ENCODE peak calls at places on chromosome 19, in seven cellular contexts. One of them, this sample, is unnamed.

GRCh38 chr19:55660991-55661390 is 6.2 kb downstream of the U2AF2 start:
- DNase-seq in stimulated activated CD8-positive, alpha-beta memory T cell treated with anti-CD3 and anti-CD28 coated beads, Interleukin-4, amount 100 ng/mL, for 24 hours: no peak
- DNase-seq in HEK293T: no peak
- DNase-seq in activated gamma-delta T cell treated with anti-CD3 and anti-CD28 coated beads, Interleukin-2, amount 50 U/mL, for 16 hours: no peak
- DNase-seq in foreskin melanocyte: no peak
- DNase-seq in stimulated activated CD4-positive, alpha-beta T cell treated with anti-CD3 and anti-CD28 coated beads, Interleukin-1b, Interleukin-23, amount 100 ng/mL, for 1 hour: no peak
- DNase-seq in GM13977: no peak
- DNase-seq in this sample: no peak

GRCh38 chr19:17716309-17716929 is 2.9 kb upstream of the MAP1S start:
- DNase-seq in activated gamma-delta T cell treated with anti-CD3 and anti-CD28 coated beads, Interleukin-2, amount 50 U/mL, for 16 hours: no peak
- DNase-seq in HEK293T: no peak
- DNase-seq in stimulated activated CD8-positive, alpha-beta memory T cell treated with anti-CD3 and anti-CD28 coated beads, Interleukin-4, amount 100 ng/mL, for 24 hours: no peak
- DNase-seq in stimulated activated CD4-positive, alpha-beta T cell treated with anti-CD3 and anti-CD28 coated beads, Interleukin-1b, Interleukin-23, amount 100 ng/mL, for 1 hour: no peak
- DNase-seq in GM13977: no peak
- DNase-seq in foreskin melanocyte: no peak
- DNase-seq in this sample: no peak

GRCh38 chr19:18270304-18270703 is 3.9 kb downstream of the IQCN start:
- DNase-seq in stimulated activated CD4-positive, alpha-beta T cell treated with anti-CD3 and anti-CD28 coated beads, Interleukin-1b, Interleukin-23, amount 100 ng/mL, for 1 hour: no peak
- DNase-seq in stimulated activated CD8-positive, alpha-beta memory T cell treated with anti-CD3 and anti-CD28 coated beads, Interleukin-4, amount 100 ng/mL, for 24 hours: no peak
- DNase-seq in foreskin melanocyte: no peak
- DNase-seq in activated gamma-delta T cell treated with anti-CD3 and anti-CD28 coated beads, Interleukin-2, amount 50 U/mL, for 16 hours: no peak
- DNase-seq in GM13977: no peak
- DNase-seq in HEK293T: no peak
- DNase-seq in this sample: no peak

GRCh38 chr19:54906819-54907218 is 871 bp downstream of the NCR1 start:
- DNase-seq in stimulated activated CD4-positive, alpha-beta T cell treated with anti-CD3 and anti-CD28 coated beads, Interleukin-1b, Interleukin-23, amount 100 ng/mL, for 1 hour: no peak
- DNase-seq in stimulated activated CD8-positive, alpha-beta memory T cell treated with anti-CD3 and anti-CD28 coated beads, Interleukin-4, amount 100 ng/mL, for 24 hours: no peak
- DNase-seq in HEK293T: no peak
- DNase-seq in activated gamma-delta T cell treated with anti-CD3 and anti-CD28 coated beads, Interleukin-2, amount 50 U/mL, for 16 hours: no peak
- DNase-seq in GM13977: no peak
- DNase-seq in foreskin melanocyte: no peak
- DNase-seq in this sample: no peak

GRCh38 chr19:35118268-35119026 is 2.8 kb downstream of the FXYD3 start:
- DNase-seq in HEK293T: no peak
- DNase-seq in GM13977: no peak
- DNase-seq in activated gamma-delta T cell treated with anti-CD3 and anti-CD28 coated beads, Interleukin-2, amount 50 U/mL, for 16 hours: no peak
- DNase-seq in foreskin melanocyte: no peak
- DNase-seq in stimulated activated CD8-positive, alpha-beta memory T cell treated with anti-CD3 and anti-CD28 coated beads, Interleukin-4, amount 100 ng/mL, for 24 hours: no peak
- DNase-seq in stimulated activated CD4-positive, alpha-beta T cell treated with anti-CD3 and anti-CD28 coated beads, Interleukin-1b, Interleukin-23, amount 100 ng/mL, for 1 hour: no peak
- DNase-seq in this sample: no peak

GRCh38 chr19:1513492-1514294 is 874 bp upstream of the ADAMTSL5 start:
- DNase-seq in foreskin melanocyte: peak; percentile 39
- DNase-seq in HEK293T: peak; percentile 83
- DNase-seq in GM13977: peak; percentile 79
- DNase-seq in stimulated activated CD4-positive, alpha-beta T cell treated with anti-CD3 and anti-CD28 coated beads, Interleukin-1b, Interleukin-23, amount 100 ng/mL, for 1 hour: peak; percentile 50
- DNase-seq in activated gamma-delta T cell treated with anti-CD3 and anti-CD28 coated beads, Interleukin-2, amount 50 U/mL, for 16 hours: peak; percentile 47
- DNase-seq in stimulated activated CD8-positive, alpha-beta memory T cell treated with anti-CD3 and anti-CD28 coated beads, Interleukin-4, amount 100 ng/mL, for 24 hours: peak; percentile 41
- DNase-seq in this sample: peak; percentile 42

GRCh38 chr19:5339950-5340636 is 519 bp downstream of the PTPRS start:
- DNase-seq in stimulated activated CD8-positive, alpha-beta memory T cell treated with anti-CD3 and anti-CD28 coated beads, Interleukin-4, amount 100 ng/mL, for 24 hours: no peak
- DNase-seq in stimulated activated CD4-positive, alpha-beta T cell treated with anti-CD3 and anti-CD28 coated beads, Interleukin-1b, Interleukin-23, amount 100 ng/mL, for 1 hour: no peak
- DNase-seq in activated gamma-delta T cell treated with anti-CD3 and anti-CD28 coated beads, Interleukin-2, amount 50 U/mL, for 16 hours: no peak
- DNase-seq in GM13977: peak; percentile 73
- DNase-seq in foreskin melanocyte: no peak
- DNase-seq in HEK293T: peak; percentile 61
- DNase-seq in this sample: peak; percentile 20

GRCh38 chr19:9885077-9885552 is 50.0 kb downstream of the PIN1 start:
- DNase-seq in activated gamma-delta T cell treated with anti-CD3 and anti-CD28 coated beads, Interleukin-2, amount 50 U/mL, for 16 hours: no peak
- DNase-seq in HEK293T: peak; percentile 45
- DNase-seq in stimulated activated CD8-positive, alpha-beta memory T cell treated with anti-CD3 and anti-CD28 coated beads, Interleukin-4, amount 100 ng/mL, for 24 hours: no peak
- DNase-seq in stimulated activated CD4-positive, alpha-beta T cell treated with anti-CD3 and anti-CD28 coated beads, Interleukin-1b, Interleukin-23, amount 100 ng/mL, for 1 hour: no peak
- DNase-seq in GM13977: no peak
- DNase-seq in foreskin melanocyte: no peak
- DNase-seq in this sample: peak; percentile 22

GRCh38 chr19:42242071-42242511 is 311 bp downstream of the GSK3A start:
- DNase-seq in GM13977: no peak
- DNase-seq in activated gamma-delta T cell treated with anti-CD3 and anti-CD28 coated beads, Interleukin-2, amount 50 U/mL, for 16 hours: no peak
- DNase-seq in stimulated activated CD8-positive, alpha-beta memory T cell treated with anti-CD3 and anti-CD28 coated beads, Interleukin-4, amount 100 ng/mL, for 24 hours: no peak
- DNase-seq in HEK293T: no peak
- DNase-seq in foreskin melanocyte: no peak
- DNase-seq in stimulated activated CD4-positive, alpha-beta T cell treated with anti-CD3 and anti-CD28 coated beads, Interleukin-1b, Interleukin-23, amount 100 ng/mL, for 1 hour: no peak
- DNase-seq in this sample: no peak

GRCh38 chr19:41376998-41377365 is 649 bp downstream of the TMEM91 start:
- DNase-seq in HEK293T: no peak
- DNase-seq in foreskin melanocyte: no peak
- DNase-seq in stimulated activated CD8-positive, alpha-beta memory T cell treated with anti-CD3 and anti-CD28 coated beads, Interleukin-4, amount 100 ng/mL, for 24 hours: no peak
- DNase-seq in activated gamma-delta T cell treated with anti-CD3 and anti-CD28 coated beads, Interleukin-2, amount 50 U/mL, for 16 hours: no peak
- DNase-seq in GM13977: no peak
- DNase-seq in stimulated activated CD4-positive, alpha-beta T cell treated with anti-CD3 and anti-CD28 coated beads, Interleukin-1b, Interleukin-23, amount 100 ng/mL, for 1 hour: no peak
- DNase-seq in this sample: no peak

GRCh38 chr19:3471954-3472655 is 8.2 kb downstream of the SMIM24 start:
- DNase-seq in stimulated activated CD4-positive, alpha-beta T cell treated with anti-CD3 and anti-CD28 coated beads, Interleukin-1b, Interleukin-23, amount 100 ng/mL, for 1 hour: no peak
- DNase-seq in foreskin melanocyte: no peak
- DNase-seq in stimulated activated CD8-positive, alpha-beta memory T cell treated with anti-CD3 and anti-CD28 coated beads, Interleukin-4, amount 100 ng/mL, for 24 hours: peak; percentile 24
- DNase-seq in activated gamma-delta T cell treated with anti-CD3 and anti-CD28 coated beads, Interleukin-2, amount 50 U/mL, for 16 hours: no peak
- DNase-seq in GM13977: peak; percentile 62
- DNase-seq in HEK293T: peak; percentile 69
- DNase-seq in this sample: no peak

GRCh38 chr19:23554548-23554947 is 132.5 kb downstream of the ZNF675 start:
- DNase-seq in stimulated activated CD4-positive, alpha-beta T cell treated with anti-CD3 and anti-CD28 coated beads, Interleukin-1b, Interleukin-23, amount 100 ng/mL, for 1 hour: no peak
- DNase-seq in stimulated activated CD8-positive, alpha-beta memory T cell treated with anti-CD3 and anti-CD28 coated beads, Interleukin-4, amount 100 ng/mL, for 24 hours: no peak
- DNase-seq in GM13977: no peak
- DNase-seq in activated gamma-delta T cell treated with anti-CD3 and anti-CD28 coated beads, Interleukin-2, amount 50 U/mL, for 16 hours: no peak
- DNase-seq in HEK293T: no peak
- DNase-seq in foreskin melanocyte: no peak
- DNase-seq in this sample: peak; percentile 95

GRCh38 chr19:49817964-49818690 is at the start of gene MED25:
- DNase-seq in stimulated activated CD8-positive, alpha-beta memory T cell treated with anti-CD3 and anti-CD28 coated beads, Interleukin-4, amount 100 ng/mL, for 24 hours: peak; percentile 78
- DNase-seq in HEK293T: peak; percentile 90
- DNase-seq in stimulated activated CD4-positive, alpha-beta T cell treated with anti-CD3 and anti-CD28 coated beads, Interleukin-1b, Interleukin-23, amount 100 ng/mL, for 1 hour: peak; percentile 64
- DNase-seq in GM13977: peak; percentile 94
- DNase-seq in foreskin melanocyte: peak; percentile 86
- DNase-seq in activated gamma-delta T cell treated with anti-CD3 and anti-CD28 coated beads, Interleukin-2, amount 50 U/mL, for 16 hours: peak; percentile 72
- DNase-seq in this sample: peak; percentile 84

GRCh38 chr19:7860902-7861618 is 13.1 kb downstream of the PRR36 start:
- DNase-seq in activated gamma-delta T cell treated with anti-CD3 and anti-CD28 coated beads, Interleukin-2, amount 50 U/mL, for 16 hours: no peak
- DNase-seq in foreskin melanocyte: no peak
- DNase-seq in GM13977: no peak
- DNase-seq in HEK293T: no peak
- DNase-seq in stimulated activated CD4-positive, alpha-beta T cell treated with anti-CD3 and anti-CD28 coated beads, Interleukin-1b, Interleukin-23, amount 100 ng/mL, for 1 hour: no peak
- DNase-seq in stimulated activated CD8-positive, alpha-beta memory T cell treated with anti-CD3 and anti-CD28 coated beads, Interleukin-4, amount 100 ng/mL, for 24 hours: no peak
- DNase-seq in this sample: no peak

GRCh38 chr19:48481846-48482639 is 12.9 kb downstream of the CYTH2 start:
- DNase-seq in stimulated activated CD4-positive, alpha-beta T cell treated with anti-CD3 and anti-CD28 coated beads, Interleukin-1b, Interleukin-23, amount 100 ng/mL, for 1 hour: no peak
- DNase-seq in GM13977: no peak
- DNase-seq in activated gamma-delta T cell treated with anti-CD3 and anti-CD28 coated beads, Interleukin-2, amount 50 U/mL, for 16 hours: no peak
- DNase-seq in HEK293T: no peak
- DNase-seq in stimulated activated CD8-positive, alpha-beta memory T cell treated with anti-CD3 and anti-CD28 coated beads, Interleukin-4, amount 100 ng/mL, for 24 hours: no peak
- DNase-seq in foreskin melanocyte: no peak
- DNase-seq in this sample: peak; percentile 54

GRCh38 chr19:18869781-18870530 is 26.0 kb downstream of the CERS1 start:
- DNase-seq in HEK293T: no peak
- DNase-seq in activated gamma-delta T cell treated with anti-CD3 and anti-CD28 coated beads, Interleukin-2, amount 50 U/mL, for 16 hours: no peak
- DNase-seq in foreskin melanocyte: no peak
- DNase-seq in GM13977: peak; percentile 53
- DNase-seq in stimulated activated CD8-positive, alpha-beta memory T cell treated with anti-CD3 and anti-CD28 coated beads, Interleukin-4, amount 100 ng/mL, for 24 hours: no peak
- DNase-seq in stimulated activated CD4-positive, alpha-beta T cell treated with anti-CD3 and anti-CD28 coated beads, Interleukin-1b, Interleukin-23, amount 100 ng/mL, for 1 hour: no peak
- DNase-seq in this sample: no peak

GRCh38 chr19:13089139-13089856 is 13.4 kb downstream of the LYL1 start:
- DNase-seq in GM13977: peak; percentile 62
- DNase-seq in foreskin melanocyte: no peak
- DNase-seq in activated gamma-delta T cell treated with anti-CD3 and anti-CD28 coated beads, Interleukin-2, amount 50 U/mL, for 16 hours: no peak
- DNase-seq in HEK293T: peak; percentile 55
- DNase-seq in stimulated activated CD4-positive, alpha-beta T cell treated with anti-CD3 and anti-CD28 coated beads, Interleukin-1b, Interleukin-23, amount 100 ng/mL, for 1 hour: no peak
- DNase-seq in stimulated activated CD8-positive, alpha-beta memory T cell treated with anti-CD3 and anti-CD28 coated beads, Interleukin-4, amount 100 ng/mL, for 24 hours: no peak
- DNase-seq in this sample: peak; percentile 25

GRCh38 chr19:31339405-31339804 is 9.8 kb downstream of the TSHZ3 start:
- DNase-seq in foreskin melanocyte: no peak
- DNase-seq in stimulated activated CD4-positive, alpha-beta T cell treated with anti-CD3 and anti-CD28 coated beads, Interleukin-1b, Interleukin-23, amount 100 ng/mL, for 1 hour: no peak
- DNase-seq in activated gamma-delta T cell treated with anti-CD3 and anti-CD28 coated beads, Interleukin-2, amount 50 U/mL, for 16 hours: no peak
- DNase-seq in stimulated activated CD8-positive, alpha-beta memory T cell treated with anti-CD3 and anti-CD28 coated beads, Interleukin-4, amount 100 ng/mL, for 24 hours: no peak
- DNase-seq in HEK293T: no peak
- DNase-seq in GM13977: no peak
- DNase-seq in this sample: no peak